ENCODE peak calls at places on chromosomes 13 and 19, in nine cellular contexts. One of them, this sample, is unnamed.

GRCh38 chr13:43946281-43946680 is 66.6 kb downstream of the LACC1 start:
- DNase-seq in OCI-LY7: no peak
- DNase-seq in psoas muscle: no peak
- DNase-seq in gastrocnemius medialis: no peak
- DNase-seq in A549: no peak
- DNase-seq in ascending aorta: no peak
- DNase-seq in PC-9: no peak
- DNase-seq in mammary epithelial cell: no peak
- DNase-seq in esophagus squamous epithelium: no peak
- DNase-seq in this sample: no peak

GRCh38 chr19:27794444-27795042 is 1418.4 kb downstream of the UQCRFS1 start:
- DNase-seq in ascending aorta: no peak
- DNase-seq in PC-9: peak
- DNase-seq in psoas muscle: no peak
- DNase-seq in mammary epithelial cell: peak
- DNase-seq in esophagus squamous epithelium: no peak
- DNase-seq in A549: no peak
- DNase-seq in OCI-LY7: peak
- DNase-seq in gastrocnemius medialis: no peak
- DNase-seq in this sample: no peak

GRCh38 chr13:113022391-113023216 is 53.6 kb downstream of the MCF2L start:
- DNase-seq in gastrocnemius medialis: no peak
- DNase-seq in OCI-LY7: no peak
- DNase-seq in esophagus squamous epithelium: no peak
- DNase-seq in mammary epithelial cell: no peak
- DNase-seq in ascending aorta: no peak
- DNase-seq in PC-9: peak
- DNase-seq in psoas muscle: no peak
- DNase-seq in A549: no peak
- DNase-seq in this sample: no peak

GRCh38 chr13:107421951-107422350 is 793.4 kb downstream of the LIG4 start:
- DNase-seq in OCI-LY7: no peak
- DNase-seq in psoas muscle: no peak
- DNase-seq in esophagus squamous epithelium: no peak
- DNase-seq in mammary epithelial cell: no peak
- DNase-seq in gastrocnemius medialis: no peak
- DNase-seq in ascending aorta: no peak
- DNase-seq in A549: no peak
- DNase-seq in PC-9: no peak
- DNase-seq in this sample: no peak

GRCh38 chr19:4622695-4623421 is 16.5 kb upstream of the TNFAIP8L1 start:
- DNase-seq in ascending aorta: no peak
- DNase-seq in A549: no peak
- DNase-seq in OCI-LY7: no peak
- DNase-seq in PC-9: no peak
- DNase-seq in psoas muscle: no peak
- DNase-seq in mammary epithelial cell: no peak
- DNase-seq in gastrocnemius medialis: no peak
- DNase-seq in esophagus squamous epithelium: no peak
- DNase-seq in this sample: no peak

GRCh38 chr13:23470706-23471610 is 37.5 kb upstream of the SACS start:
- DNase-seq in ascending aorta: no peak
- DNase-seq in OCI-LY7: no peak
- DNase-seq in A549: no peak
- DNase-seq in psoas muscle: no peak
- DNase-seq in esophagus squamous epithelium: no peak
- DNase-seq in PC-9: no peak
- DNase-seq in gastrocnemius medialis: no peak
- DNase-seq in mammary epithelial cell: no peak
- DNase-seq in this sample: no peak

GRCh38 chr13:78598382-78598781 is 5.0 kb downstream of the POU4F1 start:
- DNase-seq in psoas muscle: no peak
- DNase-seq in esophagus squamous epithelium: no peak
- DNase-seq in mammary epithelial cell: no peak
- DNase-seq in OCI-LY7: no peak
- DNase-seq in ascending aorta: no peak
- DNase-seq in gastrocnemius medialis: no peak
- DNase-seq in A549: no peak
- DNase-seq in PC-9: no peak
- DNase-seq in this sample: no peak

GRCh38 chr19:53196777-53197396 is 3.7 kb upstream of the ZNF665 start:
- DNase-seq in PC-9: peak
- DNase-seq in psoas muscle: peak
- DNase-seq in mammary epithelial cell: peak
- DNase-seq in A549: no peak
- DNase-seq in esophagus squamous epithelium: peak
- DNase-seq in ascending aorta: peak
- DNase-seq in gastrocnemius medialis: peak
- DNase-seq in OCI-LY7: peak
- DNase-seq in this sample: peak

GRCh38 chr19:52190679-52191293 is 934 bp downstream of the PPP2R1A start:
- DNase-seq in ascending aorta: no peak
- DNase-seq in gastrocnemius medialis: no peak
- DNase-seq in esophagus squamous epithelium: no peak
- DNase-seq in A549: no peak
- DNase-seq in PC-9: peak
- DNase-seq in OCI-LY7: peak
- DNase-seq in mammary epithelial cell: peak
- DNase-seq in psoas muscle: peak
- DNase-seq in this sample: no peak

GRCh38 chr13:102055116-102055515 is 346.7 kb downstream of the FGF14 start:
- DNase-seq in psoas muscle: no peak
- DNase-seq in mammary epithelial cell: no peak
- DNase-seq in A549: no peak
- DNase-seq in esophagus squamous epithelium: no peak
- DNase-seq in PC-9: no peak
- DNase-seq in gastrocnemius medialis: no peak
- DNase-seq in ascending aorta: no peak
- DNase-seq in OCI-LY7: no peak
- DNase-seq in this sample: no peak

GRCh38 chr19:27793128-27793643 is 1419.8 kb downstream of the UQCRFS1 start:
- DNase-seq in PC-9: peak
- DNase-seq in psoas muscle: peak
- DNase-seq in ascending aorta: peak
- DNase-seq in A549: peak
- DNase-seq in OCI-LY7: peak
- DNase-seq in mammary epithelial cell: peak
- DNase-seq in esophagus squamous epithelium: peak
- DNase-seq in gastrocnemius medialis: peak
- DNase-seq in this sample: peak

GRCh38 chr13:29749401-29750177 is 100.8 kb downstream of the UBL3 start:
- DNase-seq in ascending aorta: no peak
- DNase-seq in OCI-LY7: no peak
- DNase-seq in mammary epithelial cell: no peak
- DNase-seq in psoas muscle: peak
- DNase-seq in PC-9: no peak
- DNase-seq in esophagus squamous epithelium: no peak
- DNase-seq in gastrocnemius medialis: no peak
- DNase-seq in A549: no peak
- DNase-seq in this sample: no peak

GRCh38 chr19:30602661-30603322 is 230.6 kb downstream of the ZNF536 start:
- DNase-seq in OCI-LY7: no peak
- DNase-seq in PC-9: no peak
- DNase-seq in A549: no peak
- DNase-seq in psoas muscle: no peak
- DNase-seq in esophagus squamous epithelium: no peak
- DNase-seq in ascending aorta: no peak
- DNase-seq in gastrocnemius medialis: no peak
- DNase-seq in mammary epithelial cell: no peak
- DNase-seq in this sample: no peak

GRCh38 chr19:41929536-41930071 is 1.4 kb upstream of the ERFL start:
- DNase-seq in PC-9: no peak
- DNase-seq in esophagus squamous epithelium: no peak
- DNase-seq in A549: no peak
- DNase-seq in gastrocnemius medialis: no peak
- DNase-seq in OCI-LY7: peak
- DNase-seq in ascending aorta: no peak
- DNase-seq in mammary epithelial cell: no peak
- DNase-seq in psoas muscle: no peak
- DNase-seq in this sample: no peak

GRCh38 chr13:57969961-57970360 is 338.4 kb downstream of the PCDH17 start:
- DNase-seq in esophagus squamous epithelium: no peak
- DNase-seq in psoas muscle: no peak
- DNase-seq in OCI-LY7: no peak
- DNase-seq in PC-9: no peak
- DNase-seq in A549: no peak
- DNase-seq in mammary epithelial cell: no peak
- DNase-seq in ascending aorta: no peak
- DNase-seq in gastrocnemius medialis: no peak
- DNase-seq in this sample: no peak

GRCh38 chr19:10544753-10545251 is 1.1 kb downstream of the ATG4D start:
- DNase-seq in esophagus squamous epithelium: no peak
- DNase-seq in PC-9: no peak
- DNase-seq in gastrocnemius medialis: no peak
- DNase-seq in mammary epithelial cell: no peak
- DNase-seq in OCI-LY7: peak
- DNase-seq in psoas muscle: no peak
- DNase-seq in ascending aorta: no peak
- DNase-seq in A549: no peak
- DNase-seq in this sample: no peak

GRCh38 chr13:102800145-102801041 is 1.5 kb downstream of the BIVM start:
- DNase-seq in A549: peak
- DNase-seq in gastrocnemius medialis: peak
- DNase-seq in esophagus squamous epithelium: peak
- DNase-seq in psoas muscle: peak
- DNase-seq in ascending aorta: peak
- DNase-seq in OCI-LY7: no peak
- DNase-seq in PC-9: peak
- DNase-seq in mammary epithelial cell: peak
- DNase-seq in this sample: peak

GRCh38 chr13:61463027-61463426 is 47.4 kb upstream of the PCDH20 start:
- DNase-seq in ascending aorta: no peak
- DNase-seq in esophagus squamous epithelium: no peak
- DNase-seq in psoas muscle: no peak
- DNase-seq in OCI-LY7: no peak
- DNase-seq in A549: no peak
- DNase-seq in PC-9: no peak
- DNase-seq in gastrocnemius medialis: no peak
- DNase-seq in mammary epithelial cell: no peak
- DNase-seq in this sample: no peak

GRCh38 chr13:25659091-25659502 is 287.3 kb downstream of the ATP8A2 start:
- DNase-seq in esophagus squamous epithelium: no peak
- DNase-seq in PC-9: no peak
- DNase-seq in ascending aorta: no peak
- DNase-seq in gastrocnemius medialis: no peak
- DNase-seq in OCI-LY7: no peak
- DNase-seq in psoas muscle: no peak
- DNase-seq in mammary epithelial cell: peak
- DNase-seq in A549: no peak
- DNase-seq in this sample: no peak

GRCh38 chr13:39900106-39900750 is 244.8 kb downstream of the COG6 start:
- DNase-seq in A549: no peak
- DNase-seq in gastrocnemius medialis: no peak
- DNase-seq in ascending aorta: no peak
- DNase-seq in esophagus squamous epithelium: no peak
- DNase-seq in PC-9: no peak
- DNase-seq in OCI-LY7: no peak
- DNase-seq in psoas muscle: no peak
- DNase-seq in mammary epithelial cell: no peak
- DNase-seq in this sample: no peak

GRCh38 chr19:41928754-41929535 is 696 bp upstream of the ERFL start:
- DNase-seq in psoas muscle: no peak
- DNase-seq in gastrocnemius medialis: no peak
- DNase-seq in PC-9: no peak
- DNase-seq in esophagus squamous epithelium: no peak
- DNase-seq in ascending aorta: no peak
- DNase-seq in OCI-LY7: peak
- DNase-seq in A549: no peak
- DNase-seq in mammary epithelial cell: no peak
- DNase-seq in this sample: no peak

GRCh38 chr19:17266589-17266974 is 661 bp upstream of the BABAM1 start:
- DNase-seq in PC-9: no peak
- DNase-seq in ascending aorta: no peak
- DNase-seq in A549: no peak
- DNase-seq in mammary epithelial cell: no peak
- DNase-seq in esophagus squamous epithelium: no peak
- DNase-seq in psoas muscle: no peak
- DNase-seq in gastrocnemius medialis: no peak
- DNase-seq in OCI-LY7: no peak
- DNase-seq in this sample: no peak
- H3K27ac ChIP-seq in PC-9: peak
- H3K27ac ChIP-seq in ascending aorta: no peak
- H3K27ac ChIP-seq in A549: peak
- H3K27ac ChIP-seq in mammary epithelial cell: no peak
- H3K27ac ChIP-seq in esophagus squamous epithelium: peak
- H3K27ac ChIP-seq in psoas muscle: peak
- H3K27ac ChIP-seq in gastrocnemius medialis: peak
- H3K27ac ChIP-seq in OCI-LY7: peak
- H3K27ac ChIP-seq in this sample: peak

DNA sequence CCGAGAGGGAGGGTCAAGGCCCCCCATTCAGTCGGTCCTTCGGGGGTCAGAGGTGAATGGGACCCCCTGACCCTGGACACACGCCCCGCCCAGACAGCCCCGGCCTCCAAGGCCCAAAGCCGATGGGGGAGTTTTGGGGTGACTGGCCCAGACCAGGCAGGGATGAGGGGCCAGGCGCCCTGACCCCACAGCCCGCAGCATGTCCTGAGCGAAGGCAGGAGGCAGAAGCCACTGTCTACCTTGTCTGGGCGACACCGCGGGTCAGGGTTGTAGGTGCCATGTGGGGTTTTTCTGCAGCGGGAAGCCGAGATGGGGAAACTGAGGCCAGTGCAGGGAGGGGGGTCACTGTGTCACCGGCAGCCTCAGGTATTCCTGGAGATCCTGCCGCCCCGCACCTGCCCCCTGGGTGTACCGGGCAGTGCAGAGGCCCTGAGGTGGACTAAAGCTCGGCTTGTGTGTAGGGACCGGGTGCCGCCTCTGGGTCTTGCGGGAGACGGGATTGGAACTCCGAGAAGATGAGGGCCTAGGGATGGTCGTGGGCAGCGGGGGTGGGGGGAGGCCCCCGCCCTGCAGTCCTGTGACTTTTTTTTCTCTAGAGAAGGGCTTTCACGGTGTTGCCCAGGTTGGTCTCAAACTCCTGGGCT is 8.5 kb downstream of the ARID3A start:
- DNase-seq in psoas muscle: no peak
- DNase-seq in A549: no peak
- DNase-seq in PC-9: no peak
- DNase-seq in OCI-LY7: no peak
- DNase-seq in ascending aorta: no peak
- DNase-seq in gastrocnemius medialis: no peak
- DNase-seq in esophagus squamous epithelium: no peak
- DNase-seq in mammary epithelial cell: no peak
- DNase-seq in this sample: no peak
- H3K27ac ChIP-seq in psoas muscle: peak
- H3K27ac ChIP-seq in A549: peak
- H3K27ac ChIP-seq in PC-9: no peak
- H3K27ac ChIP-seq in OCI-LY7: no peak
- H3K27ac ChIP-seq in ascending aorta: peak
- H3K27ac ChIP-seq in gastrocnemius medialis: peak
- H3K27ac ChIP-seq in esophagus squamous epithelium: peak
- H3K27ac ChIP-seq in mammary epithelial cell: no peak
- H3K27ac ChIP-seq in this sample: peak

GRCh38 chr19:17183858-17184271 is 31.3 kb upstream of the USE1 start:
- DNase-seq in ascending aorta: no peak
- DNase-seq in psoas muscle: no peak
- DNase-seq in OCI-LY7: peak
- DNase-seq in esophagus squamous epithelium: no peak
- DNase-seq in mammary epithelial cell: no peak
- DNase-seq in gastrocnemius medialis: no peak
- DNase-seq in PC-9: no peak
- DNase-seq in A549: no peak
- DNase-seq in this sample: no peak
- H3K27ac ChIP-seq in ascending aorta: no peak
- H3K27ac ChIP-seq in psoas muscle: no peak
- H3K27ac ChIP-seq in OCI-LY7: peak
- H3K27ac ChIP-seq in esophagus squamous epithelium: peak
- H3K27ac ChIP-seq in mammary epithelial cell: no peak
- H3K27ac ChIP-seq in gastrocnemius medialis: no peak
- H3K27ac ChIP-seq in PC-9: no peak
- H3K27ac ChIP-seq in A549: no peak
- H3K27ac ChIP-seq in this sample: peak

GRCh38 chr19:12034610-12035009 is 869 bp downstream of the ZNF433 start:
- DNase-seq in esophagus squamous epithelium: no peak
- DNase-seq in ascending aorta: no peak
- DNase-seq in A549: no peak
- DNase-seq in OCI-LY7: no peak
- DNase-seq in gastrocnemius medialis: no peak
- DNase-seq in psoas muscle: no peak
- DNase-seq in mammary epithelial cell: no peak
- DNase-seq in PC-9: no peak
- DNase-seq in this sample: peak
- H3K27ac ChIP-seq in esophagus squamous epithelium: no peak
- H3K27ac ChIP-seq in ascending aorta: peak
- H3K27ac ChIP-seq in A549: no peak
- H3K27ac ChIP-seq in OCI-LY7: no peak
- H3K27ac ChIP-seq in gastrocnemius medialis: peak
- H3K27ac ChIP-seq in psoas muscle: peak
- H3K27ac ChIP-seq in mammary epithelial cell: no peak
- H3K27ac ChIP-seq in PC-9: no peak
- H3K27ac ChIP-seq in this sample: peak